ENCODE peak calls at places on chromosomes 12 and 14, in six cellular contexts. V, N, L, D, S and C are unnamed samples.
A peak's percentile ranks its signal among the peaks of the same experiment; 100 is the strongest.

GRCh38 chr12:26031814-26032213 is 73.3 kb downstream of the RASSF8 start:
- DNase-seq in L (no peak), S (no peak), D (no peak), N (no peak), V (no peak), C (no peak)

GRCh38 chr14:88210426-88210825 is 112.6 kb downstream of the KCNK10 start:
- DNase-seq in N (no peak), L (no peak), D (peak; percentile 12), V (no peak), S (no peak), C (no peak)

GRCh38 chr12:122185079-122185478 is 2.2 kb downstream of the LRRC43 start:
- DNase-seq in N (no peak), D (no peak), V (no peak), L (no peak), S (no peak), C (no peak)

GRCh38 chr14:97697772-97698171 is 900.6 kb downstream of the VRK1 start:
- DNase-seq in D (no peak), N (no peak), V (no peak), L (no peak), S (peak; percentile 55), C (no peak)

GRCh38 chr14:103115845-103116572 is 7.3 kb upstream of the TNFAIP2 start:
- DNase-seq in S (no peak), V (no peak), D (no peak), L (no peak), N (peak; percentile 52), C (no peak)

GRCh38 chr14:78598046-78598652 is 428.0 kb downstream of the NRXN3 start:
- DNase-seq in S (peak; percentile 4), L (peak; percentile 12), D (peak; percentile 52), V (peak; percentile 46), N (peak; percentile 52), C (peak; percentile 25)

GRCh38 chr12:89731614-89732013 is 23.0 kb upstream of the ATP2B1 start:
- DNase-seq in V (no peak), N (peak; percentile 69), L (no peak), S (no peak), D (no peak), C (no peak)

GRCh38 chr14:95197498-95198010 is 40.2 kb upstream of the DICER1 start:
- DNase-seq in N (no peak), D (no peak), L (peak; percentile 1), S (no peak), V (no peak), C (no peak)

GRCh38 chr12:130714591-130715149 is 1.4 kb downstream of the RIMBP2 start:
- DNase-seq in L (no peak), V (no peak), N (no peak), S (no peak), D (no peak), C (no peak)

GRCh38 chr12:89525824-89526770 is at the start of gene POC1B:
- DNase-seq in D (peak; percentile 83), S (peak; percentile 68), V (peak; percentile 79), L (peak; percentile 82), N (peak; percentile 77), C (peak; percentile 76)

GRCh38 chr12:131387281-131388163 is 323.4 kb upstream of the SFSWAP start:
- DNase-seq in L (no peak), N (no peak), V (no peak), S (no peak), D (no peak), C (no peak)

GRCh38 chr14:100375273-100375962 is 52.3 kb downstream of the SLC25A47 start:
- DNase-seq in V (peak; percentile 85), S (peak; percentile 70), N (peak; percentile 78), L (no peak), D (no peak), C (peak; percentile 29)

GRCh38 chr12:12872139-12872933 is 19.0 kb upstream of the GPRC5A start:
- DNase-seq in V (no peak), S (no peak), N (peak; percentile 87), D (no peak), L (no peak), C (no peak)

GRCh38 chr12:132602578-132603239 is 7.7 kb downstream of the LRCOL1 start:
- DNase-seq in V (no peak), S (no peak), D (no peak), N (no peak), L (no peak), C (no peak)

GRCh38 chr12:113065126-113066007 is 8.8 kb downstream of the DTX1 start:
- DNase-seq in V (no peak), S (no peak), D (no peak), N (no peak), L (no peak), C (peak; percentile 46)

GRCh38 chr12:124679533-124680371 is 112.3 kb upstream of the NCOR2 start:
- DNase-seq in V (no peak), N (no peak), D (peak; percentile 73), L (no peak), S (no peak), C (no peak)

GRCh38 chr12:113403435-113404415 is at the start of gene SDS:
- DNase-seq in V (no peak), D (peak; percentile 74), S (no peak), N (no peak), L (no peak), C (no peak)

GRCh38 chr12:74021937-74022336 is 515.7 kb upstream of the ATXN7L3B start:
- DNase-seq in L (no peak), D (peak; percentile 54), N (no peak), S (no peak), V (peak; percentile 19), C (no peak)

GRCh38 chr12:3933074-3933818 is 60.0 kb upstream of the PARP11 start:
- DNase-seq in L (no peak), S (no peak), D (no peak), V (no peak), N (no peak), C (no peak)

GRCh38 chr14:94355191-94355794 is 32.2 kb upstream of the SERPINA6 start:
- DNase-seq in D (peak; percentile 32), N (no peak), L (no peak), V (peak; percentile 15), S (no peak), C (peak; percentile 8)

GRCh38 chr12:76820888-76821482 is 57.1 kb downstream of the ZDHHC17 start:
- DNase-seq in D (peak; percentile 1), L (no peak), V (no peak), S (no peak), N (peak; percentile 26), C (no peak)

GRCh38 chr14:51657762-51658161 is 6.1 kb downstream of the FRMD6 start:
- DNase-seq in S (no peak), D (no peak), V (no peak), N (peak; percentile 51), L (no peak), C (no peak)

GRCh38 chr14:106883218-106883692 is 1356.9 kb downstream of the TMEM121 start:
- DNase-seq in N (no peak), L (no peak), V (peak; percentile 55), D (no peak), S (no peak), C (peak; percentile 37)

GRCh38 chr14:89171168-89171567 is 245.9 kb downstream of the FOXN3 start:
- DNase-seq in S (no peak), N (no peak), D (no peak), L (no peak), V (no peak), C (no peak)

GRCh38 chr12:115944851-115945496 is 332.5 kb downstream of the MED13L start:
- DNase-seq in L (no peak), V (no peak), D (no peak), S (no peak), N (no peak), C (no peak)

GRCh38 chr14:103007555-103007954 is 49.8 kb downstream of the CDC42BPB start:
- DNase-seq in S (no peak), V (no peak), N (no peak), D (peak; percentile 88), L (no peak), C (no peak)

GRCh38 chr12:11147420-11147819 is 13.0 kb upstream of the TAS2R30 start:
- DNase-seq in L (no peak), D (no peak), V (no peak), S (no peak), N (no peak), C (no peak)

GRCh38 chr12:69685810-69686209 is 13.3 kb downstream of the BEST3 start:
- DNase-seq in L (no peak), V (no peak), D (no peak), S (no peak), N (peak; percentile 53), C (no peak)

GRCh38 chr12:15719230-15719629 is 70.0 kb downstream of the EPS8 start:
- DNase-seq in S (no peak), L (no peak), N (no peak), V (no peak), D (no peak), C (no peak)

GRCh38 chr14:35335388-35336092 is 43.4 kb downstream of the PSMA6 start:
- DNase-seq in S (no peak), V (no peak), N (no peak), D (no peak), L (no peak), C (no peak)

GRCh38 chr12:69415471-69416275 is 54.5 kb upstream of the FRS2 start:
- DNase-seq in S (no peak), L (no peak), D (peak; percentile 59), N (peak; percentile 90), V (peak; percentile 3), C (no peak)

GRCh38 chr12:132270969-132271754 is 58.2 kb downstream of the GALNT9 start:
- DNase-seq in N (no peak), L (no peak), S (no peak), D (no peak), V (no peak), C (no peak)

GRCh38 chr14:102525213-102526143 is 15.9 kb upstream of the ANKRD9 start:
- DNase-seq in V (no peak), N (peak; percentile 63), D (no peak), S (peak; percentile 29), L (peak; percentile 18), C (peak; percentile 31)

GRCh38 chr14:103897075-103897947 is 30.9 kb upstream of the TDRD9 start:
- DNase-seq in N (no peak), V (no peak), S (no peak), D (peak; percentile 13), L (no peak), C (no peak)

GRCh38 chr12:65986047-65986446 is 144.5 kb downstream of the LLPH start:
- DNase-seq in V (no peak), D (no peak), N (no peak), S (no peak), L (no peak), C (no peak)